ENCODE peak calls at places on chromosomes 4 and X, in four cellular contexts. W, Z, B and U are unnamed samples.

GRCh38 chr4:39341075-39341725 is 25.0 kb downstream of the RFC1 start:
- DNase-seq in W (no peak), Z (no peak), B (peak), U (no peak)

GRCh38 chr4:158411180-158411721 is 110.4 kb upstream of the RXFP1 start:
- DNase-seq in W (no peak), Z (no peak), B (peak), U (no peak)

GRCh38 chrX:357693-358471 is 28.8 kb downstream of the PPP2R3B start:
- DNase-seq in W (peak), Z (no peak), B (no peak), U (peak)

GRCh38 chrX:150575415-150575814 is 7.0 kb downstream of the MTM1 start:
- DNase-seq in W (peak), Z (no peak), B (no peak), U (no peak)

GRCh38 chr4:140122891-140123290 is 31.1 kb downstream of the MAML3 start:
- DNase-seq in W (no peak), Z (no peak), B (no peak), U (no peak)

GRCh38 chrX:15758140-15758539 is 20.1 kb downstream of the CA5B start:
- DNase-seq in W (no peak), Z (no peak), B (no peak), U (no peak)

GRCh38 chr4:83083925-83084475 is 30.5 kb downstream of the PLAC8 start:
- DNase-seq in W (no peak), Z (no peak), B (no peak), U (no peak)

GRCh38 chrX:31962256-31962655 is 890.4 kb upstream of the FTHL17 start:
- DNase-seq in W (no peak), Z (no peak), B (no peak), U (no peak)